ENCODE peak calls at places on chromosome 11, in seven cellular contexts. M is foreskin fibroblast; K is stimulated activated CD8-positive, alpha-beta memory T cell treated with anti-CD3 and anti-CD28 coated beads, Interleukin-7, amount 100 ng/mL, for 1 hour; S is cardiac septum; B is activated T-helper 1 cell treated with anti-CD3 and anti-CD28 coated beads, Interleukin-2, amount 50 U/mL, for 16 hours; J is C1 segment of cervical spinal cord; H is NCI-H1105 treated with DMSO at 0.1 percent for 48 hours. I is an unnamed sample.

GRCh38 chr11:84981296-84981695 is 645.8 kb downstream of the DLG2 start:
- DNase-seq in M (no peak), K (no peak), S (no peak), B (no peak), J (no peak), H (no peak), I (no peak)

GRCh38 chr11:17547932-17548331 is 873 bp downstream of the OTOG start:
- DNase-seq in M (no peak), K (no peak), S (peak; percentile 75), B (no peak), J (no peak), H (no peak), I (no peak)

GRCh38 chr11:27075655-27076054 is 35.0 kb downstream of the BBOX1 start:
- DNase-seq in M (no peak), K (no peak), S (no peak), B (no peak), J (no peak), H (no peak), I (no peak)

GRCh38 chr11:28400236-28401100 is 292.3 kb downstream of the METTL15 start:
- DNase-seq in M (peak; percentile 17), K (no peak), S (no peak), B (no peak), J (no peak), H (no peak), I (no peak)

GRCh38 chr11:75508051-75508561 is 17.6 kb downstream of the GDPD5 start:
- DNase-seq in M (no peak), K (peak; percentile 23), S (no peak), B (peak; percentile 33), J (no peak), H (no peak), I (no peak)

GRCh38 chr11:2955896-2956476 is 26.8 kb upstream of the PHLDA2 start:
- DNase-seq in M (no peak), K (no peak), S (no peak), B (no peak), J (no peak), H (no peak), I (no peak)

GRCh38 chr11:10897150-10897549 is 39.3 kb upstream of the ZBED5 start:
- DNase-seq in M (no peak), K (no peak), S (no peak), B (no peak), J (no peak), H (no peak), I (no peak)

GRCh38 chr11:122642472-122642922 is 13.0 kb upstream of the UBASH3B start:
- DNase-seq in M (peak; percentile 91), K (no peak), S (peak; percentile 0), B (no peak), J (no peak), H (no peak), I (peak; percentile 99)

GRCh38 chr11:7512525-7513209 is 1.1 kb upstream of the PPFIBP2 start:
- DNase-seq in M (peak; percentile 65), K (no peak), S (peak; percentile 88), B (no peak), J (peak; percentile 62), H (no peak), I (no peak)

GRCh38 chr11:74086242-74086884 is 77.5 kb upstream of the UCP3 start:
- DNase-seq in M (no peak), K (no peak), S (no peak), B (no peak), J (no peak), H (peak; percentile 8), I (no peak)

GRCh38 chr11:33899383-33900037 is 7.6 kb upstream of the LMO2 start:
- DNase-seq in M (peak; percentile 87), K (no peak), S (peak; percentile 87), B (no peak), J (peak; percentile 38), H (peak; percentile 30), I (peak; percentile 4)

GRCh38 chr11:65954771-65955170 is 6.8 kb upstream of the SART1 start:
- DNase-seq in M (no peak), K (no peak), S (no peak), B (no peak), J (no peak), H (no peak), I (no peak)

GRCh38 chr11:5992604-5993251 is 5.9 kb upstream of the OR52L1 start:
- DNase-seq in M (peak; percentile 0), K (no peak), S (no peak), B (no peak), J (no peak), H (no peak), I (no peak)

GRCh38 chr11:30553521-30554110 is 32.5 kb downstream of the MPPED2 start:
- DNase-seq in M (no peak), K (no peak), S (no peak), B (no peak), J (no peak), H (no peak), I (no peak)

GRCh38 chr11:105456950-105457349 is 152.9 kb upstream of the GRIA4 start:
- DNase-seq in M (no peak), K (no peak), S (no peak), B (no peak), J (no peak), H (no peak), I (no peak)

GRCh38 chr11:116512841-116513240 is 259.9 kb downstream of the BUD13 start:
- DNase-seq in M (no peak), K (no peak), S (no peak), B (no peak), J (no peak), H (no peak), I (no peak)

GRCh38 chr11:64254326-64254725 is 3.0 kb downstream of the PLCB3 start:
- DNase-seq in M (no peak), K (no peak), S (no peak), B (no peak), J (no peak), H (no peak), I (no peak)

GRCh38 chr11:109865558-109866186 is 227.5 kb upstream of the ZC3H12C start:
- DNase-seq in M (no peak), K (no peak), S (no peak), B (no peak), J (no peak), H (peak; percentile 14), I (peak; percentile 15)

GRCh38 chr11:62882428-62882742 is 1.7 kb downstream of the SLC3A2 start:
- DNase-seq in M (no peak), K (no peak), S (no peak), B (no peak), J (no peak), H (no peak), I (no peak)